ENCODE peak calls at places on chromosomes 13 and 19, in six cellular contexts. F is CD8-positive, alpha-beta memory T cell; S is stimulated activated CD4-positive, alpha-beta T cell treated with anti-CD3 and anti-CD28 coated beads, TNF-alpha, amount 100 ng/mL, for 48 hours; P is mesenteric fat pad; I is fibroblast of lung; G is heart left ventricle. C is an unnamed sample.

GRCh38 chr19:35557539-35558399 is 5.7 kb downstream of the ATP4A start:
- DNase-seq in P (no peak), G (peak; percentile 51), F (peak; percentile 21), I (peak; percentile 48), S (peak; percentile 30), C (no peak)

GRCh38 chr13:65330287-65330686 is 1899.8 kb downstream of the PCDH9 start:
- DNase-seq in F (no peak), I (no peak), S (no peak), G (no peak), P (no peak), C (no peak)

GRCh38 chr19:18507727-18508440 is 14.0 kb downstream of the ELL start:
- DNase-seq in I (peak; percentile 57), F (no peak), S (no peak), G (peak; percentile 64), P (no peak), C (no peak)

GRCh38 chr19:12623361-12624031 is 12.8 kb downstream of the ZNF791 start:
- DNase-seq in G (no peak), I (no peak), P (peak; percentile 0), S (no peak), F (no peak), C (no peak)

GRCh38 chr13:73827434-73827833 is 306.8 kb downstream of the KLF12 start:
- DNase-seq in I (no peak), G (no peak), P (no peak), S (no peak), F (no peak), C (no peak)

GRCh38 chr13:74221752-74222151 is 87.5 kb upstream of the KLF12 start:
- DNase-seq in F (no peak), S (no peak), P (no peak), I (no peak), G (no peak), C (no peak)

GRCh38 chr13:99812611-99813010 is 159.0 kb downstream of the ZIC5 start:
- DNase-seq in S (no peak), P (no peak), F (no peak), G (no peak), I (no peak), C (no peak)

GRCh38 chr19:41352609-41353465 is 885 bp downstream of the TGFB1 start:
- DNase-seq in S (peak; percentile 67), G (peak; percentile 72), F (peak; percentile 78), I (peak; percentile 48), P (peak; percentile 92), C (no peak)

GRCh38 chr13:50152655-50153309 is 137.5 kb downstream of the KCNRG start:
- DNase-seq in S (no peak), I (no peak), P (no peak), F (no peak), G (no peak), C (no peak)

GRCh38 chr19:13597625-13598024 is 91.3 kb upstream of the CACNA1A start:
- DNase-seq in S (peak; percentile 29), P (no peak), G (peak; percentile 26), I (peak; percentile 77), F (peak; percentile 32), C (peak; percentile 30)

GRCh38 chr19:55689366-55690108 is 14.5 kb downstream of the EPN1 start:
- DNase-seq in F (no peak), I (no peak), P (no peak), G (no peak), S (no peak), C (no peak)

GRCh38 chr13:105336706-105337582 is 1198.5 kb downstream of the EFNB2 start:
- DNase-seq in P (no peak), G (no peak), I (peak; percentile 50), S (no peak), F (no peak), C (no peak)

GRCh38 chr13:73695325-73695724 is 438.9 kb downstream of the KLF12 start:
- DNase-seq in F (no peak), G (no peak), P (no peak), I (no peak), S (no peak), C (no peak)

GRCh38 chr13:105848494-105848893 is 687.0 kb downstream of the EFNB2 start:
- DNase-seq in I (no peak), S (no peak), P (no peak), G (no peak), F (no peak), C (no peak)

GRCh38 chr13:19681517-19681916 is 48.1 kb downstream of the MPHOSPH8 start:
- DNase-seq in F (no peak), S (no peak), I (no peak), P (no peak), G (no peak), C (no peak)

GRCh38 chr19:51690359-51691121 is 2.6 kb upstream of the SPACA6 start:
- DNase-seq in G (peak; percentile 80), S (peak; percentile 52), P (no peak), F (peak; percentile 36), I (peak; percentile 78), C (no peak)

GRCh38 chr19:55795021-55795420 is 26.1 kb downstream of the RFPL4AL1 start:
- DNase-seq in S (no peak), I (no peak), F (no peak), P (no peak), G (no peak), C (no peak)

GRCh38 chr13:80873589-80873988 is 532.7 kb upstream of the SPRY2 start:
- DNase-seq in G (no peak), F (peak; percentile 20), P (no peak), I (no peak), S (no peak), C (no peak)

GRCh38 chr19:491146-491741 is 5.0 kb upstream of the MADCAM1 start:
- DNase-seq in F (no peak), G (no peak), P (no peak), S (no peak), I (peak; percentile 23), C (no peak)

GRCh38 chr13:112217431-112217830 is 150.5 kb downstream of the SOX1 start:
- DNase-seq in F (no peak), S (no peak), I (no peak), P (peak; percentile 60), G (no peak), C (no peak)

GRCh38 chr19:40831502-40832430 is 18.5 kb downstream of the CYP2A6 start:
- DNase-seq in P (peak; percentile 20), S (no peak), F (no peak), G (no peak), I (peak; percentile 100), C (no peak)

GRCh38 chr19:49820125-49820524 is 2.0 kb downstream of the MED25 start:
- DNase-seq in F (no peak), G (no peak), S (no peak), I (no peak), P (no peak), C (no peak)

GRCh38 chr19:40687525-40688016 is 2.9 kb downstream of the NUMBL start:
- DNase-seq in I (peak; percentile 96), S (no peak), G (peak; percentile 75), P (peak; percentile 94), F (no peak), C (peak; percentile 62)

GRCh38 chr13:114081761-114082681 is 50.4 kb downstream of the RASA3 start:
- DNase-seq in P (peak; percentile 83), G (peak; percentile 3), F (no peak), S (no peak), I (no peak), C (no peak)

GRCh38 chr13:33172911-33173310 is 112.6 kb downstream of the STARD13 start:
- DNase-seq in P (no peak), S (no peak), G (no peak), F (no peak), I (no peak), C (no peak)

GRCh38 chr19:29983568-29983967 is 41.5 kb downstream of the URI1 start:
- DNase-seq in F (no peak), I (no peak), G (no peak), S (no peak), P (no peak), C (no peak)

GRCh38 chr19:6521718-6522646 is 8.8 kb upstream of the TNFSF9 start:
- DNase-seq in P (no peak), S (peak; percentile 18), F (peak; percentile 84), G (no peak), I (no peak), C (peak; percentile 90)

GRCh38 chr13:43204591-43204990 is 181.2 kb downstream of the DNAJC15 start:
- DNase-seq in P (no peak), G (no peak), S (no peak), F (no peak), I (no peak), C (no peak)

GRCh38 chr19:42606660-42607351 is 12.1 kb upstream of the CEACAM8 start:
- DNase-seq in P (no peak), G (peak; percentile 14), F (peak; percentile 9), I (peak; percentile 5), S (peak; percentile 40), C (peak; percentile 5)

GRCh38 chr13:45416521-45417125 is 1.6 kb downstream of the SLC25A30 start:
- DNase-seq in P (no peak), F (no peak), S (no peak), I (no peak), G (no peak), C (no peak)

GRCh38 chr19:12791345-12792047 is at the start of gene JUNB:
- DNase-seq in F (peak; percentile 98), G (peak; percentile 99), S (peak; percentile 96), P (peak; percentile 100), I (peak; percentile 98), C (peak; percentile 90)

GRCh38 chr13:75445717-75446529 is 36.0 kb downstream of the TBC1D4 start:
- DNase-seq in F (no peak), I (peak; percentile 73), G (no peak), P (no peak), S (no peak), C (no peak)

GRCh38 chr13:73307481-73307880 is 248.7 kb downstream of the KLF5 start:
- DNase-seq in F (no peak), I (no peak), P (no peak), G (no peak), S (no peak), C (no peak)

GRCh38 chr19:34500656-34501120 is 19.1 kb downstream of the WTIP start:
- DNase-seq in G (no peak), P (peak; percentile 82), F (no peak), I (no peak), S (no peak), C (no peak)

GRCh38 chr13:34678154-34678553 is 263.9 kb upstream of the NBEA start:
- DNase-seq in G (no peak), F (no peak), I (peak; percentile 13), S (no peak), P (no peak), C (no peak)

GRCh38 chr19:49983645-49984229 is 22.8 kb upstream of the SIGLEC11 start:
- DNase-seq in P (no peak), G (peak; percentile 28), I (peak; percentile 39), F (peak; percentile 52), S (peak; percentile 61), C (no peak)

GRCh38 chr19:18233224-18233825 is 7.1 kb upstream of the PDE4C start:
- DNase-seq in G (peak; percentile 32), P (no peak), F (peak; percentile 34), S (peak; percentile 15), I (peak; percentile 30), C (no peak)

GRCh38 chr13:31982540-31982939 is 49.0 kb upstream of the FRY start:
- DNase-seq in G (peak; percentile 57), I (peak; percentile 95), P (no peak), F (no peak), S (no peak), C (no peak)

GRCh38 chr13:43830481-43830873 is 43.7 kb upstream of the ENOX1 start:
- DNase-seq in S (no peak), G (no peak), I (peak; percentile 82), F (no peak), P (no peak), C (no peak)